ENCODE peak calls at places on chromosomes 13 and 19, in four cellular contexts. E is epithelial cell of prostate; I is CD4-positive, alpha-beta memory T cell; F is CD8-positive, alpha-beta T cell. C is an unnamed sample.

GRCh38 chr13:80337011-80337688 is 3.8 kb downstream of the SPRY2 start:
- DNase-seq in E (no peak), F (no peak), I (no peak), C (no peak)

GRCh38 chr13:48236528-48237353 is 3.7 kb downstream of the ITM2B start:
- DNase-seq in I (no peak), F (no peak), E (no peak), C (no peak)

GRCh38 chr13:32581177-32581786 is 5.0 kb upstream of the PDS5B start:
- DNase-seq in I (peak), F (no peak), E (no peak), C (no peak)

GRCh38 chr13:22825186-22825585 is 355.6 kb upstream of the SGCG start:
- DNase-seq in I (no peak), E (no peak), F (no peak), C (no peak)

GRCh38 chr13:22235285-22235949 is 564.5 kb downstream of the FGF9 start:
- DNase-seq in E (no peak), I (no peak), F (no peak), C (no peak)

GRCh38 chr19:45311640-45312039 is 11.0 kb downstream of the CKM start:
- DNase-seq in F (no peak), E (no peak), I (no peak), C (no peak)

GRCh38 chr13:38376551-38376950 is 26.9 kb downstream of the UFM1 start:
- DNase-seq in I (no peak), E (no peak), F (no peak), C (no peak)

GRCh38 chr19:16628183-16628983 is at the start of gene MED26:
- DNase-seq in I (peak), E (peak), F (peak), C (peak)

GRCh38 chr19:54420383-54421168 is 5.3 kb downstream of the TTYH1 start:
- DNase-seq in F (no peak), I (no peak), E (no peak), C (no peak)

GRCh38 chr19:703651-704446 is 4.9 kb upstream of the PALM start:
- DNase-seq in I (peak), E (no peak), F (peak), C (peak)

DNA sequence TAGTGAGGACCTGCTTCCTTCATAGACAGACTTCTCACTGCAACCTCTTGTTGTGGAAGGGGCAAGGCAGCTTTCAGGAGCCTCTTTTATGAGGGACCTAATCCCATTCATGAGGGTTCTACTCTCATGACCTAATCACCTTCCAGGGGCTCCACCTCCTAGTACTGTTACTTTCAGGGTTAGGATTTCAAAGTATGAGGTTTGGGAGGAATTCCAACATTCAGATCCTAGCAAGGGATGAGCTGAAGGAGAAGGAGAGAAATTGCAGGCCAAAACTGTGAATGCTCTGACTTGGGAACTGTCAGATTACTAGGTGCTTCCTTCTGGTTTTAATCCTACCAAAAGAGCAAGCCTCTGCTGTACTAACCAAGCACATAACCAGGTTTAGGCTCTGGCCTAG is 87.8 kb downstream of the LMO7 start:
- DNase-seq in F (no peak), I (no peak), E (no peak), C (no peak)
- H3K27ac ChIP-seq in F (no peak), I (no peak), E (peak), C (no peak)

DNA sequence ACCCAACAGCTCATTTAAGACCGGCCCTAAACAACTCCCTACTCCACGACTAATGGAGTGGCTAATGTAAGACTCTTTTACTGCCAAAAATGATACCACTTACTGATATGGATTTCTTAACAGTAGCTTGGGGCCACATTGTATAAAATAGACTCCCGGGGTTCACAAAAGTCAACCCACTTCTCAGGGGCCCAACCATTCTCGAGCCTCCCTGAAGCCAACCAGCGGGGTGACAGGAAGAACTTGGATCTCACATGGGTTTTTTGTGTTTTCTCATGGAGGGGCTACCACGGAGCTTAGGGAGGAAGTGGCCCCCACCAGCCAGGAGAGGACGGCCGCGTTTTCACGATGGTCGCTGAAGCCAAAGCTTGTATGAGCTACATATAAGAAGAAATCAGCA is 8.1 kb downstream of the MCF2L start:
- DNase-seq in E (no peak), F (no peak), I (no peak), C (no peak)
- H3K27ac ChIP-seq in E (no peak), F (no peak), I (no peak), C (no peak)

GRCh38 chr19:2701361-2702169 is 929 bp downstream of the GNG7 start:
- DNase-seq in I (no peak), E (no peak), F (no peak), C (no peak)
- H3K27ac ChIP-seq in I (peak), E (no peak), F (no peak), C (peak)

GRCh38 chr13:43058836-43059235 is 35.5 kb downstream of the DNAJC15 start:
- DNase-seq in I (no peak), E (no peak), F (no peak), C (no peak)
- H3K27ac ChIP-seq in I (no peak), E (peak), F (no peak), C (no peak)

GRCh38 chr19:56400485-56400884 is 3.6 kb upstream of the ZNF583 start:
- DNase-seq in F (no peak), I (no peak), E (no peak), C (no peak)

GRCh38 chr19:56403261-56403660 is 871 bp upstream of the ZNF583 start:
- DNase-seq in F (no peak), E (no peak), I (no peak), C (no peak)

GRCh38 chr19:56405062-56405461 is 930 bp downstream of the ZNF583 start:
- DNase-seq in I (no peak), E (no peak), F (no peak), C (no peak)

GRCh38 chr19:56403764-56404704 is at the start of gene ZNF583:
- DNase-seq in F (peak), E (peak), I (peak), C (peak)

DNA sequence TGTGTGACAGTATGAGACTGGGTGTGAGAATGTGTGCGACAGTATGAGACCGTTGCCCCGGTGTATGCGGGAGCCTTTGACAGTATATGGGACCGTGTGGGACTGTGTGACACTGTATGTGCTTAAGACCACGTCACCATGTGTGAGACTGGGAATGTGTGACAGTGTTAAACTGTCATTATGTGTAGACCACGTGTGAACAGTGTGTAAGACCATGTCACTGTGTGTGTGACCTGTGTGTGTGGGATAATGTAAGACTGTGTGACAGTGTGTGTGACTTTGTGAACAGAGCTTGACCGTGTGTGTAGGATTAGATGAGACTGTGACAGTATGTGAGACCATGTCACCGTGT is 549 bp downstream of the ZNF583 start:
- DNase-seq in E (no peak), I (no peak), F (no peak), C (no peak)
- H3K27ac ChIP-seq in E (no peak), I (peak), F (peak), C (peak)

DNA sequence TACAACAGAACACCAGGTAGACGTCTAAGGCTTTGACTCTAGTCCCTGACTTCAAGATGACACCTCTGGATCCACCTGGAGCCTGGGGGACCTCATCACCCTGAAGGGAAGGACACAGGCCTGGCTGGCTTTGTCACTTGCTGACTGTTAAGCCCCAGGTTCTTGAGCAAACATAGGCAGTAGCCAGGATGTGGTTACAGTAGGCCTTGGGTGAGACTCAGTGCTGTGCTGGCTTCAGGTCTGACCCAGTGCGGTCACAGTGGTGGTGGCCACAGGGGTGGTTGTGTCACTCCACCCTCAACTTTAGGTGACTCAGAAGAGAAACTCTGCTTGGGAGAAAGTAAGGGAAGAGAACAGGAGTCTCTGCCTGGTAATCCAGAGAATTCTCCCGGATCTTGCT is 497.8 kb downstream of the UQCRFS1 start:
- DNase-seq in F (no peak), I (no peak), E (no peak), C (no peak)
- H3K27ac ChIP-seq in F (no peak), I (no peak), E (no peak), C (no peak)

GRCh38 chr19:18659281-18660050 is 22.6 kb downstream of the KLHL26 start:
- DNase-seq in I (no peak), E (no peak), F (no peak), C (no peak)

GRCh38 chr19:18658366-18658855 is 21.6 kb downstream of the KLHL26 start:
- DNase-seq in E (no peak), I (no peak), F (no peak), C (no peak)

GRCh38 chr19:18655173-18655844 is 18.5 kb downstream of the KLHL26 start:
- DNase-seq in F (no peak), I (no peak), E (no peak), C (no peak)

GRCh38 chr19:18656337-18657086 is 19.7 kb downstream of the KLHL26 start:
- DNase-seq in F (no peak), E (no peak), I (no peak), C (no peak)

GRCh38 chr19:18657590-18658365 is 20.9 kb downstream of the KLHL26 start:
- DNase-seq in E (no peak), I (no peak), F (no peak), C (no peak)
- H3K27ac ChIP-seq in E (no peak), I (no peak), F (no peak), C (no peak)

GRCh38 chr19:18098891-18099622 is 1.5 kb downstream of the MAST3 start:
- DNase-seq in E (no peak), I (no peak), F (peak), C (no peak)

GRCh38 chr19:18099623-18099995 is 2.0 kb downstream of the MAST3 start:
- DNase-seq in E (no peak), I (no peak), F (no peak), C (no peak)

GRCh38 chr19:18096258-18096657 is 1.3 kb upstream of the MAST3 start:
- DNase-seq in I (no peak), E (no peak), F (no peak), C (no peak)

GRCh38 chr19:18097993-18098890 is 664 bp downstream of the MAST3 start:
- DNase-seq in F (no peak), I (no peak), E (no peak), C (no peak)

DNA sequence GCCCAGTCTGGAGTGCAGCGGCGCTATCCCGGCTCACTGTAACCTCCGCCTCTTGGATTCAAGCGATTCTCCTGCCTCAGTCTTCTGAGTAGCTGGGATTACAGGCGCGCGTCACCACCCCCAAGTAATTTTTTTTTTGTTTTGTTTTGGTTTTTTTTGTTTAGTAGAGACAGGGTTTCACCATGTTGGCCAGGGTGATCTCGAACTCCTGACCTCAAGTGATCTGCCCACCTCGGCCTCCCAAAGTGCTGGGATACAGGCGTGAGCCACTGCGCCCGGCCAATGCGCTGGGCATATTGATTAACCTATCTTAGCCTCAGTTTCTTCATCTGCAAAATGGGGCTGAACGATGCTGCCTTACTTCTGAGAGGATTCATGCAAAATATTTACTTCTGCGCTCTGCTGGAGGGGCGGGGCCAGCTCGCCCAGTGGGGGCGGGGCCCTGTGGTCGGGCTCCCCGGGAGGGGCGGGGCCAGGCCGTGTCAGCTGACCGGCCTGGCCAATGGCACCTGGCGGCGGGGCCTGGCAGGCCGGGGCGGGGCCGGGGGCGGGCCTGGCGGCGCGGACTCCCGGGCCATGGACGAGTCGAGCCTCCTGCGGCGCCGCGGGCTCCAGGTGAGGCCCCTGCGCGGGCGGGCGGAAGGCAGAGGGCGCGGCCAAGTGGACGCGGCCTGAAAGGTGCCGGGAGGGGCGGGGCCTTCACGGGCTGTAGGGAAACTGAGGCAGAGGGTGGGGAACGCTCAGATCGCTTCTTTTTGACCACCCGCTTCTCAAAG is at the start of gene MAST3:
- DNase-seq in E (no peak), I (peak), F (peak), C (peak)
- H3K27ac ChIP-seq in E (no peak), I (peak), F (peak), C (peak)

C was measured in naive thymus-derived CD4-positive, alpha-beta T cell.